ENCODE peak calls at places on chromosomes 6 and 20, in five cellular contexts. I is brain microvascular endothelial cell, T is heart left ventricle, K is mammary epithelial cell, P is dorsolateral prefrontal cortex. Q is an unnamed sample.

GRCh38 chr6:99013661-99014458 is 66.1 kb upstream of the FBXL4 start:
- DNase-seq in P (no peak), I (peak), T (no peak), K (no peak), Q (peak)

GRCh38 chr6:10838794-10839333 is 525 bp upstream of the MAK start:
- DNase-seq in P (no peak), T (no peak), I (no peak), K (no peak), Q (no peak)

GRCh38 chr20:45894797-45895196 is 3.7 kb downstream of the CTSA start:
- DNase-seq in T (no peak), P (no peak), K (no peak), I (no peak), Q (no peak)

GRCh38 chr6:156413156-156413555 is 364.0 kb upstream of the ARID1B start:
- DNase-seq in P (no peak), T (no peak), I (no peak), K (peak), Q (no peak)

GRCh38 chr20:62969939-62970306 is 17.4 kb downstream of the SLC17A9 start:
- DNase-seq in I (no peak), P (no peak), K (no peak), T (no peak), Q (no peak)

GRCh38 chr6:100088009-100088408 is 94.0 kb upstream of the MCHR2 start:
- DNase-seq in K (peak), P (no peak), I (no peak), T (no peak), Q (peak)

GRCh38 chr20:20712004-20712473 is 405 bp downstream of the RALGAPA2 start:
- DNase-seq in K (no peak), I (no peak), T (peak), P (peak), Q (no peak)

GRCh38 chr20:62628691-62629090 is 13.6 kb upstream of the SLCO4A1 start:
- DNase-seq in T (peak), P (no peak), K (no peak), I (no peak), Q (no peak)

GRCh38 chr6:168885196-168885595 is 368.4 kb downstream of the THBS2 start:
- DNase-seq in P (no peak), T (no peak), K (no peak), I (no peak), Q (no peak)

GRCh38 chr6:3746696-3747095 is 4.8 kb downstream of the PXDC1 start:
- DNase-seq in P (no peak), I (no peak), K (no peak), T (no peak), Q (no peak)

GRCh38 chr6:11675610-11676009 is 103.0 kb downstream of the ADTRP start:
- DNase-seq in P (no peak), I (no peak), K (peak), T (no peak), Q (no peak)

GRCh38 chr20:18705490-18705889 is 108.1 kb upstream of the SCP2D1 start:
- DNase-seq in P (no peak), I (peak), T (no peak), K (no peak), Q (peak)

GRCh38 chr6:41027251-41027650 is 11.8 kb downstream of the UNC5CL start:
- DNase-seq in P (no peak), T (no peak), I (no peak), K (no peak), Q (no peak)
- H3K4me3 ChIP-seq in P (no peak), T (peak), I (peak), K (peak), Q (peak)

GRCh38 chr6:32761548-32761947 is 1.8 kb downstream of the HLA-DQB2 start:
- DNase-seq in T (peak), I (no peak), K (no peak), P (no peak), Q (no peak)

GRCh38 chr6:32761084-32761483 is 2.2 kb downstream of the HLA-DQB2 start:
- DNase-seq in T (no peak), K (no peak), P (no peak), I (no peak), Q (no peak)

GRCh38 chr6:32764050-32764449 is 718 bp upstream of the HLA-DQB2 start:
- DNase-seq in P (no peak), T (no peak), K (no peak), I (no peak), Q (no peak)

GRCh38 chr6:32759669-32760068 is 3.7 kb downstream of the HLA-DQB2 start:
- DNase-seq in I (no peak), K (no peak), T (no peak), P (no peak), Q (no peak)

GRCh38 chr6:32763417-32763816 is at the start of gene HLA-DQB2:
- DNase-seq in T (no peak), I (no peak), P (no peak), K (no peak), Q (no peak)
- TF ChIP-seq CTCF in T (no peak), I (no peak), P (no peak), K (no peak), Q (no peak)

DNA sequence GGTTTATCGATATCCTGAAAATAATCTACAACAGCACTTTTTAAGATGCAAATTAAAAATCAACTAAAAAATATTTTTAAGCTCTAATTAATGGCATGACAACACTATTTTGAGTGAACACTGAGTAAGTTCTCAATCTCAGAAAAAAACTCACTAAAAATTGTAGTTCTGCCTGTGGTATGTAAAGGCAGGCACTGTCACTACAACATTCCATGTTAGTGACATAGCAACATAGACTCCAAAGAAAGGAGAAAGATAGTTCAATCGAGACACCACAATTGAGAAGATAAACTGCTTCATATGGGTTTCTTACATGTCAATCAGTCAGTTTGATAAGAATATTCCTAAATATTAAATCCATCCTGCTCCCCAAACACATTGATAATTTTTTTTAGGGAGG is 38.0 kb downstream of the COL12A1 start:
- DNase-seq in T (no peak), K (no peak), I (no peak), P (no peak), Q (no peak)
- H3K4me3 ChIP-seq in T (no peak), K (no peak), I (no peak), P (no peak), Q (no peak)

GRCh38 chr6:24274441-24275083 is 83.3 kb downstream of the DCDC2 start:
- DNase-seq in K (peak), P (no peak), I (peak), T (no peak), Q (peak)
- TF ChIP-seq CTCF in K (peak), P (peak), I (peak), T (peak), Q (peak)

GRCh38 chr20:31720486-31721407 is 1.9 kb downstream of the BCL2L1 start:
- DNase-seq in K (no peak), T (no peak), P (no peak), I (no peak), Q (no peak)

GRCh38 chr20:31717478-31717946 is 5.2 kb downstream of the BCL2L1 start:
- DNase-seq in T (no peak), K (no peak), I (no peak), P (no peak), Q (no peak)

GRCh38 chr20:31719644-31720485 is 2.8 kb downstream of the BCL2L1 start:
- DNase-seq in P (no peak), I (no peak), T (no peak), K (no peak), Q (no peak)

GRCh38 chr20:31716818-31717477 is 5.7 kb downstream of the BCL2L1 start:
- DNase-seq in T (no peak), P (no peak), I (no peak), K (no peak), Q (no peak)

DNA sequence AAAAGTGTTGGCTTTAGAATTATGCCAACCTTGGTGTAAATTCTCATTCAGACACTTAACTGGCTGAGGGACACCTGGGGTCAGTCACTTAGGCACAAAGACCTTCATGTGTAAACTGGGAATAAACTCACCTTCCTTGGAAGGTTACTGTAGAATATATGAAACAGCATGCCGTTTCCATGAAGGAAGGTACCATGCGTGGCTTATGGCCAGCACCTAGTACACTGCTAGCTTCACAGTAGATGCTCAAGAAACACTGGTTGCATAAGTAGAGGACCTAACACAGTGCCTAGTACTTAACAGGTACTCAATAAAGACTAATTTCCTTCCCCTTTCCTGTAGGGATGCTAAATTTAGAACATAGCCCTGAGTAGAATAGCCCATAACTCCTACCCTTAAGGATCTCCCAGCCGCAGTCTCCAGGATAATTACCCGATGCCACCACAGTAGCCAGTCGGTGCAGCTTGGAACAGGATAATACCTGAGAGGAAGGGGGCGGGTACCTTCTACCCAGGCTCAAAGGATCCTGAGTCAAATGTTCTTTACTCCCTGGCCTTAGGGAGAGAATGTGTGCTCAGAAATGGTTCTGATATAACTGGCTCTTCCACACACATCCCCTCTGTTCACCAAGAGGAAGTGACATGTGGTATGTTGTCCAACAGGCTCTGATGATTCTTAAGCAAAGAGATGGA is 3.6 kb downstream of the BCL2L1 start:
- DNase-seq in I (no peak), P (no peak), K (peak), T (no peak), Q (no peak)
- H3K4me3 ChIP-seq in I (no peak), P (peak), K (peak), T (peak), Q (peak)

GRCh38 chr20:5192570-5193431 is 66.0 kb downstream of the CDS2 start:
- DNase-seq in P (no peak), K (no peak), T (no peak), I (no peak), Q (no peak)
- TF ChIP-seq CTCF in P (no peak), K (no peak), T (no peak), I (no peak), Q (no peak)

GRCh38 chr6:46651006-46651405 is 1.6 kb downstream of the CYP39A1 start:
- DNase-seq in T (no peak), P (no peak), I (no peak), K (no peak), Q (no peak)
- H3K4me3 ChIP-seq in T (peak), P (no peak), I (no peak), K (peak), Q (no peak)

GRCh38 chr6:81105998-81106397 is 646.5 kb downstream of the TENT5A start:
- DNase-seq in T (no peak), I (no peak), P (no peak), K (no peak), Q (no peak)
- TF ChIP-seq CTCF in T (no peak), I (no peak), P (no peak), K (no peak), Q (no peak)